ENCODE peak calls at places on chromosomes 13 and 19, in five cellular contexts. One of them, this sample, is unnamed.

GRCh38 chr19:10408511-10409291 is 5.4 kb upstream of the CDC37 start:
- DNase-seq in body of pancreas: no peak
- DNase-seq in suprapubic skin: no peak
- DNase-seq in upper lobe of left lung: peak
- DNase-seq in GM12891: no peak
- DNase-seq in this sample: no peak

GRCh38 chr13:36157475-36157874 is 26.3 kb upstream of the DCLK1 start:
- DNase-seq in suprapubic skin: no peak
- DNase-seq in body of pancreas: no peak
- DNase-seq in GM12891: no peak
- DNase-seq in upper lobe of left lung: no peak
- DNase-seq in this sample: no peak

GRCh38 chr13:102868366-102868936 is 22.6 kb downstream of the ERCC5 start:
- DNase-seq in body of pancreas: no peak
- DNase-seq in upper lobe of left lung: no peak
- DNase-seq in suprapubic skin: no peak
- DNase-seq in GM12891: no peak
- DNase-seq in this sample: no peak

GRCh38 chr19:12628040-12629022 is 17.6 kb downstream of the ZNF791 start:
- DNase-seq in GM12891: no peak
- DNase-seq in upper lobe of left lung: no peak
- DNase-seq in suprapubic skin: no peak
- DNase-seq in body of pancreas: no peak
- DNase-seq in this sample: no peak

GRCh38 chr19:6738726-6739389 is 622 bp upstream of the TRIP10 start:
- DNase-seq in GM12891: no peak
- DNase-seq in upper lobe of left lung: peak
- DNase-seq in suprapubic skin: no peak
- DNase-seq in body of pancreas: peak
- DNase-seq in this sample: peak

GRCh38 chr13:95950103-95950502 is 103.1 kb downstream of the UGGT2 start:
- DNase-seq in upper lobe of left lung: no peak
- DNase-seq in GM12891: no peak
- DNase-seq in body of pancreas: no peak
- DNase-seq in suprapubic skin: no peak
- DNase-seq in this sample: no peak

GRCh38 chr13:22967669-22968068 is 213.1 kb upstream of the SGCG start:
- DNase-seq in suprapubic skin: no peak
- DNase-seq in upper lobe of left lung: no peak
- DNase-seq in GM12891: no peak
- DNase-seq in body of pancreas: peak
- DNase-seq in this sample: no peak

GRCh38 chr13:100495455-100495854 is 93.1 kb downstream of the GGACT start:
- DNase-seq in suprapubic skin: no peak
- DNase-seq in body of pancreas: no peak
- DNase-seq in upper lobe of left lung: no peak
- DNase-seq in GM12891: no peak
- DNase-seq in this sample: no peak

GRCh38 chr19:14118165-14119051 is 846 bp upstream of the PRKACA start:
- DNase-seq in GM12891: no peak
- DNase-seq in suprapubic skin: peak
- DNase-seq in upper lobe of left lung: no peak
- DNase-seq in body of pancreas: peak
- DNase-seq in this sample: peak

GRCh38 chr13:111572956-111573355 is 252.5 kb downstream of the TEX29 start:
- DNase-seq in suprapubic skin: no peak
- DNase-seq in body of pancreas: peak
- DNase-seq in upper lobe of left lung: no peak
- DNase-seq in GM12891: no peak
- DNase-seq in this sample: no peak

GRCh38 chr13:114313061-114313860 is 1.0 kb upstream of the CHAMP1 start:
- DNase-seq in suprapubic skin: no peak
- DNase-seq in body of pancreas: no peak
- DNase-seq in upper lobe of left lung: no peak
- DNase-seq in GM12891: no peak
- DNase-seq in this sample: no peak
- TF ChIP-seq POLR2A in suprapubic skin: no peak
- TF ChIP-seq POLR2A in body of pancreas: no peak
- TF ChIP-seq POLR2A in upper lobe of left lung: no peak
- TF ChIP-seq POLR2A in GM12891: peak
- TF ChIP-seq POLR2A in this sample: no peak

GRCh38 chr19:18319591-18320135 is 3.2 kb downstream of the LSM4 start:
- DNase-seq in suprapubic skin: no peak
- DNase-seq in upper lobe of left lung: no peak
- DNase-seq in body of pancreas: peak
- DNase-seq in GM12891: no peak
- DNase-seq in this sample: no peak
- TF ChIP-seq POLR2A in suprapubic skin: no peak
- TF ChIP-seq POLR2A in upper lobe of left lung: no peak
- TF ChIP-seq POLR2A in body of pancreas: no peak
- TF ChIP-seq POLR2A in GM12891: no peak
- TF ChIP-seq POLR2A in this sample: no peak

GRCh38 chr13:114230117-114230516 is 4.6 kb upstream of the CDC16 start:
- DNase-seq in GM12891: no peak
- DNase-seq in body of pancreas: no peak
- DNase-seq in upper lobe of left lung: no peak
- DNase-seq in suprapubic skin: no peak
- DNase-seq in this sample: no peak

GRCh38 chr13:114226699-114227323 is 7.9 kb upstream of the CDC16 start:
- DNase-seq in GM12891: peak
- DNase-seq in suprapubic skin: peak
- DNase-seq in upper lobe of left lung: peak
- DNase-seq in body of pancreas: peak
- DNase-seq in this sample: peak

GRCh38 chr13:114229486-114229885 is 5.2 kb upstream of the CDC16 start:
- DNase-seq in body of pancreas: no peak
- DNase-seq in GM12891: no peak
- DNase-seq in upper lobe of left lung: no peak
- DNase-seq in suprapubic skin: no peak
- DNase-seq in this sample: no peak

GRCh38 chr13:114227528-114227927 is 7.2 kb upstream of the CDC16 start:
- DNase-seq in body of pancreas: no peak
- DNase-seq in GM12891: no peak
- DNase-seq in upper lobe of left lung: no peak
- DNase-seq in suprapubic skin: no peak
- DNase-seq in this sample: no peak

DNA sequence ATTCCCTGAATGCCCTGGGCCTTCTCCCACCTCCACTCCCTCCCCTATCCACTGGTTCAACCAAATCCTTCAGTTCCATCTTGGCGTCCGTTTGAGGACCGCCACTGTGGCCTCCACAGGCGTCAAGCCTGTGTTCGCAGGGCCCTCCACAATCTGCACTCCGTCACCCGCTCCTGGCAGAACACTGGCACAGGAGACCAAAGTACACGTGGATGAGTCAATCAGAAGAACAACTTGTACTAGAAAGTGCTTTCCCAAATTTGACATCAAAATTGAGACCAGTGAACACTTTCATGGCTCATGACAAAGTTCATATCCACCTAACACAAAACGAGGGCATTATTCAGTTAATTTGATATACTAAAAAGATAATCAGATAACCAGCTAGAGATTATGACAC is 6.5 kb upstream of the CDC16 start:
- DNase-seq in suprapubic skin: no peak
- DNase-seq in GM12891: no peak
- DNase-seq in body of pancreas: no peak
- DNase-seq in upper lobe of left lung: no peak
- DNase-seq in this sample: no peak
- TF ChIP-seq POLR2A in suprapubic skin: no peak
- TF ChIP-seq POLR2A in GM12891: no peak
- TF ChIP-seq POLR2A in body of pancreas: no peak
- TF ChIP-seq POLR2A in upper lobe of left lung: no peak
- TF ChIP-seq POLR2A in this sample: no peak

DNA sequence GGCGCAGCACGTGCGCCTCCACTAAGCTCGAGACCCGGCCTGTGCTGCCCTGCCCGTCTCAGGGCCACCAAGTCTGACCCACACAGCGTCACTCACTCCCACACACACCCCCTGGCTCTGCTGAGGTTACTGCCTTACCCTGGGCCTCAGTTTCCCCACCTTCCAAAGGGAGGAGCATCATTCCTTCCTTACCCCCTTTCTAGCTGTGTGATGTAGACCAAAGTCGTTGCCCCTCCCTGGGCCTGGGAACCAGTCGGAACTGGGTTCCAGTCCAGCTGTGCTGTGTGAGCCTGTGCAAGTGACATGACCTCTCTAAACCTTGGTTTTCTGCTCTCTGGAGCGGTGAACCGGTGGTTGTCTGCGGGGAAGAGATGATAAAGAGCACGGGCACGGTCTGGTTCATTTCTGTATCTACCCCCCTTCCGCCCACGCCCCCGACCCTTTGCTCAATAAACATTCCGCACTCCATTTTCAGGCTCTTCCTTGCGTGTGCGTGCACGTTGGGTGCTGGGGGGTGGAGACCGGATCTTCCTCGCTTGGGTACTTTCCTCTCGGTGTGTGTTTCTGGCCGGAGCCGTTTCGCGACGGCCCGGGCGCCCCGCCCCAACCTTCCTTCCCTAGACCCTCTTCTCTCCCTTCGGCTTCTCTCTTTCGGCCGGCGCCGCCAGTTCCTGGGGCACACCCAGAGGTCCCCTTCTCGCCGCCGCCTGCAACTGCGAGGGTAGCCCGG is at the start of gene ZNF581:
- DNase-seq in GM12891: peak
- DNase-seq in upper lobe of left lung: peak
- DNase-seq in body of pancreas: peak
- DNase-seq in suprapubic skin: peak
- DNase-seq in this sample: peak
- TF ChIP-seq POLR2A in GM12891: peak
- TF ChIP-seq POLR2A in upper lobe of left lung: no peak
- TF ChIP-seq POLR2A in body of pancreas: no peak
- TF ChIP-seq POLR2A in suprapubic skin: no peak
- TF ChIP-seq POLR2A in this sample: no peak

DNA sequence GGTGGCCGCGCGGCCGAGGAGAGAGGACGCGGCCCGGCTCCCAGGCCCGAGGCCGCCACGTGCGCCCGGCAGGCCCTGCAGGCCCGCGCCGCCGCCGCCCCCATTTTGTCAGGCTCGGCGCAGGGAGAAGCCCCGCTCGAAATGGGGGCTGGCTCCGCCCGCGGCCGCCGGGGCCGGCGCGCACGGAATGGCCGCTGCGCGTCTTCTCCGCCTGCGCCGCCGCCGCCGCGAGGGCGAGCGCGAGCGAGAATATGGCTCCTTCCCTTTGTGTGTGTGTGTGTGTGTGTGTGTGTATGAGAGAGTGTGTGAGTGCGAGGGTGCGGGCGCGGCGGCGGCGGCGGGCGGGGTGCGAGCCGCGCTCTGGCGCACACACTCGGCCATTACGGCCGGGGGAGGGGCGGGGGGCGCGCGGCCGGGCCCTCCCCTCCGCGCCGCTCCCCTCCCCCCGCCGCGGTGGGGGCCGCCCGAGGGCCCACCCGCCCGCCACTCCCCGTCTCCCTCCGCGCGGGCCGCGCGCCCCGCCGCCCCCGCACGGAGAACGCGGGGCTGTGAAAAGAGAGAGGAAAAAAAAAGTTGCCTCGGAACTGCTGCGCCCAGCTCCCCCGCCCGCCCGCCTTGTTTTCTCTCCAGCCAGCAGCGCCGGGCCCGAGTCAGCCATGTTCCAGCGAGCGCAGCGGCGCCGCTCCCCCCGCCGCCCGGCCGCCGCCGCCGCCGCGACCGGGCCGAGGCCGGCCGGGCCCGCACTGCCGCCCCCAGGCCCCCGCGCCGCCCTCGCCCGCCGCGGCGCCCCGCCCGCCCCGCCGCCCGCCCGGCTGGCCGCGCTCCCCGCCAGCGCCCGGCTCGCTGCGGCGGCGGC is 1.0 kb downstream of the HMGB1 start:
- DNase-seq in body of pancreas: peak
- DNase-seq in suprapubic skin: peak
- DNase-seq in upper lobe of left lung: peak
- DNase-seq in GM12891: peak
- DNase-seq in this sample: peak
- TF ChIP-seq POLR2A in body of pancreas: peak
- TF ChIP-seq POLR2A in suprapubic skin: no peak
- TF ChIP-seq POLR2A in upper lobe of left lung: no peak
- TF ChIP-seq POLR2A in GM12891: peak
- TF ChIP-seq POLR2A in this sample: peak

GRCh38 chr19:16623066-16623465 is 4.9 kb downstream of the MED26 start:
- DNase-seq in suprapubic skin: no peak
- DNase-seq in GM12891: no peak
- DNase-seq in upper lobe of left lung: no peak
- DNase-seq in body of pancreas: no peak
- DNase-seq in this sample: no peak
- TF ChIP-seq POLR2A in suprapubic skin: no peak
- TF ChIP-seq POLR2A in GM12891: no peak
- TF ChIP-seq POLR2A in upper lobe of left lung: no peak
- TF ChIP-seq POLR2A in body of pancreas: no peak
- TF ChIP-seq POLR2A in this sample: no peak

DNA sequence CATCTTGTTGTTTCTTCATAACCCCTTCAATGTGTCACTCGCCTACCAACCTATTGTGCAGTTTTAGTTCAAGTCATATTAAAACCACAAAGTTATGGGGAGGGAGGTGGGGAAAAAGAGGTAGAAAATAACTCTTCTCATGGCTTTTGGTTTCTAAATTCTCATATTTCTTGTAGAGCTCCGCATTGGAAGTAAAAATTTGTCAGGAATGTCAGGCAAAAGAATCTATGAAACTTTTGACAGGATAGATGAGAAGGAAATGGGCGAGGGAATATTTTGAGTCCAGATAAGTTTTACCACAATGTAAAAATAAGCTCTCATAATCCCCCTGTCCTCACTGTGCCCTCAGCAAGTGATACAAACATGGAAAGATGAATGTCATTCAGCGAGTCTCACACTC is 270.4 kb downstream of the DLEU7 start:
- DNase-seq in upper lobe of left lung: no peak
- DNase-seq in body of pancreas: no peak
- DNase-seq in GM12891: no peak
- DNase-seq in suprapubic skin: no peak
- DNase-seq in this sample: no peak
- TF ChIP-seq POLR2A in upper lobe of left lung: no peak
- TF ChIP-seq POLR2A in body of pancreas: no peak
- TF ChIP-seq POLR2A in GM12891: no peak
- TF ChIP-seq POLR2A in suprapubic skin: no peak
- TF ChIP-seq POLR2A in this sample: no peak

GRCh38 chr19:954672-955494 is 29.0 kb downstream of the ARID3A start:
- DNase-seq in upper lobe of left lung: peak
- DNase-seq in body of pancreas: no peak
- DNase-seq in GM12891: no peak
- DNase-seq in suprapubic skin: no peak
- DNase-seq in this sample: no peak
- TF ChIP-seq POLR2A in upper lobe of left lung: no peak
- TF ChIP-seq POLR2A in body of pancreas: no peak
- TF ChIP-seq POLR2A in GM12891: no peak
- TF ChIP-seq POLR2A in suprapubic skin: no peak
- TF ChIP-seq POLR2A in this sample: no peak

GRCh38 chr19:2600914-2601870 is 101.3 kb downstream of the GNG7 start:
- DNase-seq in upper lobe of left lung: no peak
- DNase-seq in suprapubic skin: no peak
- DNase-seq in body of pancreas: no peak
- DNase-seq in GM12891: no peak
- DNase-seq in this sample: no peak
- TF ChIP-seq POLR2A in upper lobe of left lung: no peak
- TF ChIP-seq POLR2A in suprapubic skin: no peak
- TF ChIP-seq POLR2A in body of pancreas: no peak
- TF ChIP-seq POLR2A in GM12891: no peak
- TF ChIP-seq POLR2A in this sample: no peak

This sample was measured in gastrocnemius medialis.